ENCODE peak calls at places on chromosome 11, in five cellular contexts. C, M, I, T and Y are unnamed samples. For H3K36me3, the result is how much of the 10 kb centered on the place peaks cover.

GRCh38 chr11:12502950-12503579 is 125.7 kb downstream of the PARVA start:
- DNase-seq in M (no peak), T (no peak), C (peak), I (no peak), Y (no peak)

GRCh38 chr11:44333271-44334218 is 23.6 kb upstream of the ALX4 start:
- DNase-seq in C (peak), I (no peak), T (no peak), M (no peak), Y (no peak)

GRCh38 chr11:44962464-44962863 is 11.8 kb upstream of the TP53I11 start:
- DNase-seq in I (no peak), M (no peak), C (no peak), T (no peak), Y (no peak)

GRCh38 chr11:77214557-77214956 is 86.5 kb downstream of the MYO7A start:
- DNase-seq in I (no peak), C (no peak), M (no peak), T (no peak), Y (no peak)

GRCh38 chr11:77967753-77968152 is 26.7 kb downstream of the INTS4 start:
- DNase-seq in M (no peak), I (no peak), C (no peak), T (no peak), Y (no peak)

GRCh38 chr11:8268530-8269461 is 5.1 kb upstream of the LMO1 start:
- DNase-seq in C (no peak), T (peak), I (no peak), M (peak), Y (no peak)

GRCh38 chr11:122931510-122931909 is 49.0 kb downstream of the JHY start:
- DNase-seq in C (no peak), T (no peak), M (no peak), I (no peak), Y (no peak)

GRCh38 chr11:8689726-8690255 is 7.2 kb downstream of the RPL27A start:
- DNase-seq in I (no peak), T (no peak), C (peak), M (peak), Y (no peak)

GRCh38 chr11:80103149-80103859 is 662.5 kb upstream of the TENM4 start:
- DNase-seq in T (no peak), C (peak), M (no peak), I (no peak), Y (no peak)

GRCh38 chr11:32891657-32892354 is 805 bp upstream of the QSER1 start:
- DNase-seq in M (no peak), C (no peak), T (no peak), I (no peak), Y (peak)

GRCh38 chr11:120183701-120184141 is 27.1 kb upstream of the OAF start:
- DNase-seq in T (no peak), M (peak), C (no peak), I (no peak), Y (peak)

GRCh38 chr11:3841426-3842304 is 906 bp upstream of the RHOG start:
- DNase-seq in I (peak), T (peak), C (peak), M (peak), Y (peak)

GRCh38 chr11:128568166-128568778 is 19.1 kb downstream of the ETS1 start:
- DNase-seq in C (no peak), M (peak), T (no peak), I (no peak), Y (no peak)

GRCh38 chr11:14454861-14455632 is 44.6 kb downstream of the COPB1 start:
- DNase-seq in M (no peak), I (no peak), C (peak), T (no peak), Y (no peak)

GRCh38 chr11:57072640-57073039 is 83.9 kb downstream of the OR5AK2 start:
- DNase-seq in M (no peak), I (no peak), C (peak), T (no peak), Y (no peak)

GRCh38 chr11:95850137-95850536 is 59.8 kb downstream of the CEP57 start:
- DNase-seq in C (peak), T (no peak), M (no peak), I (no peak), Y (no peak)

GRCh38 chr11:83326326-83326725 is 40.2 kb upstream of the CCDC90B start:
- DNase-seq in C (no peak), M (no peak), I (no peak), T (no peak), Y (no peak)

GRCh38 chr11:61820174-61820573 is 3.4 kb upstream of the FADS1 start:
- DNase-seq in T (no peak), I (no peak), C (peak), M (no peak), Y (no peak)

GRCh38 chr11:69972351-69972802 is 105.7 kb upstream of the ANO1 start:
- DNase-seq in T (no peak), I (no peak), C (no peak), M (no peak), Y (no peak)

GRCh38 chr11:32446227-32446626 is 10.9 kb upstream of the WT1 start:
- DNase-seq in C (no peak), T (no peak), I (no peak), M (no peak), Y (no peak)

GRCh38 chr11:13999704-14000103 is 37.2 kb downstream of the SPON1 start:
- DNase-seq in M (no peak), T (no peak), C (no peak), I (no peak), Y (no peak)

GRCh38 chr11:84398017-84398626 is 1112.0 kb upstream of the CCDC90B start:
- DNase-seq in I (no peak), T (no peak), C (peak), M (no peak), Y (peak)

GRCh38 chr11:134041349-134041748 is 27.5 kb upstream of the JAM3 start:
- DNase-seq in C (no peak), M (no peak), T (no peak), I (no peak), Y (no peak)

GRCh38 chr11:42824067-42824466 is 487.7 kb upstream of the API5 start:
- DNase-seq in T (no peak), I (no peak), C (no peak), M (no peak), Y (no peak)

GRCh38 chr11:46577058-46577457 is 16.8 kb downstream of the AMBRA1 start:
- DNase-seq in C (no peak), I (no peak), M (no peak), T (no peak), Y (no peak)

GRCh38 chr11:34173050-34173449 is 67.6 kb downstream of the NAT10 start:
- DNase-seq in C (no peak), M (no peak), I (no peak), T (no peak), Y (no peak)

GRCh38 chr11:46327829-46328228 is 19.4 kb upstream of the DGKZ start:
- DNase-seq in C (no peak), I (no peak), M (no peak), T (no peak), Y (no peak)

GRCh38 chr11:117878939-117879475 is 2.5 kb upstream of the FXYD6 start:
- DNase-seq in C (no peak), T (no peak), I (no peak), M (no peak), Y (no peak)

GRCh38 chr11:123537726-123538125 is 107.7 kb downstream of the GRAMD1B start:
- DNase-seq in T (no peak), I (no peak), M (no peak), C (no peak), Y (no peak)

GRCh38 chr11:46236918-46237247 is 40.6 kb upstream of the CREB3L1 start:
- DNase-seq in C (no peak), T (no peak), M (peak), I (no peak), Y (no peak)

GRCh38 chr11:79488286-79488685 is 47.5 kb upstream of the TENM4 start:
- DNase-seq in I (no peak), M (no peak), T (peak), C (no peak), Y (no peak)

GRCh38 chr11:78158987-78159662 is 19.7 kb upstream of the ALG8 start:
- DNase-seq in M (peak), I (no peak), C (peak), T (no peak), Y (peak)

GRCh38 chr11:92204731-92205130 is 19.9 kb upstream of the FAT3 start:
- DNase-seq in I (no peak), T (no peak), C (no peak), M (no peak), Y (no peak)
- TF ChIP-seq POLR2A in I (no peak), T (no peak), C (no peak), M (no peak), Y (no peak)

GRCh38 chr11:75154646-75155569 is 4.0 kb downstream of the SLCO2B1 start:
- DNase-seq in I (no peak), T (no peak), M (no peak), C (no peak), Y (peak)
- H3K36me3 ChIP-seq in I (under half), T (under half), M (under half), C (under half), Y (under half)

GRCh38 chr11:126930100-126930841 is 70.3 kb downstream of the KIRREL3 start:
- DNase-seq in T (no peak), M (no peak), I (no peak), C (no peak), Y (no peak)
- TF ChIP-seq CTCF in T (no peak), M (no peak), I (no peak), C (no peak), Y (no peak)

DNA sequence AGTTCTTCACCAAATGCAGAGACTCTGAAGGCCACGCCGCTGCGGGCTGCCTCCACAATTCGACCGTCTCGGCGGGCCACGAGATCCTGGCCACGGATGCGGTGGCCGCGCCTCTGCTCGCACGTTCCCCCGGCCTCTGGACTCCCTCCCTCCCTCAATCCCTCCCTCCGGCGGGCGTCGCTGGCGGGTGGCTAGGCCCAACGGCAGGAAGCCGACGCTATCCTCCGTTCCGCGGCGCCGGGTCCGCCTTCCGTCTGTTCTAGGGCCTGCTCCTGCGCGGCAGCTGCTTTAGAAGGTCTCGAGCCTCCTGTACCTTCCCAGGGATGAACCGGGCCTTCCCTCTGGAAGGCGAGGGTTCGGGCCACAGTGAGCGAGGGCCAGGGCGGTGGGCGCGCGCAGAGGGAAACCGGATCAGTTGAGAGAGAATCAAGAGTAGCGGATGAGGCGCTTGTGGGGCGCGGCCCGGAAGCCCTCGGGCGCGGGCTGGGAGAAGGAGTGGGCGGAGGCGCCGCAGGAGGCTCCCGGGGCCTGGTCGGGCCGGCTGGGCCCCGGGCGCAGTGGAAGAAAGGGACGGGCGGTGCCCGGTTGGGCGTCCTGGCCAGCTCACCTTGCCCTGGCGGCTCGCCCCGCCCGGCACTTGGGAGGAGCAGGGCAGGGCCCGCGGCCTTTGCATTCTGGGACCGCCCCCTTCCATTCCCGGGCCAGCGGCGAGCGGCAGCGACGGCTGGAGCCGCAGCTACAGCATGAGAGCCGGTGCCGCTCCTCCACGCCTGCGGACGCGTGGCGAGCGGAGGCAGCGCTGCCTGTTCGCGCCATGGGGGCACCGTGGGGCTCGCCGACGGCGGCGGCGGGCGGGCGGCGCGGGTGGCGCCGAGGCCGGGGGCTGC is at the start of gene FUT4:
- DNase-seq in M (peak), T (peak), I (peak), C (peak), Y (peak)
- TF ChIP-seq POLR2A in M (no peak), T (peak), I (peak), C (peak), Y (no peak)